ENCODE peak calls at places on chromosomes 3 and 15, in six cellular contexts. J, Q, P, I, S and T are unnamed samples.

GRCh38 chr15:68385671-68386586 is 46.0 kb downstream of the ITGA11 start:
- DNase-seq in J (no peak), Q (no peak), P (peak; percentile 22), I (no peak), S (peak; percentile 9), T (no peak)

GRCh38 chr3:64278631-64279030 is 53.4 kb upstream of the PRICKLE2 start:
- DNase-seq in J (no peak), Q (no peak), P (no peak), I (no peak), S (no peak), T (no peak)

GRCh38 chr15:67067161-67067853 is 1.9 kb downstream of the SMAD3 start:
- DNase-seq in J (no peak), Q (no peak), P (no peak), I (no peak), S (no peak), T (no peak)

GRCh38 chr3:134373942-134374790 is at the start of gene AMOTL2:
- DNase-seq in J (peak; percentile 96), Q (no peak), P (peak; percentile 93), I (no peak), S (peak; percentile 86), T (peak; percentile 84)

GRCh38 chr3:49628249-49628648 is 45.9 kb upstream of the APEH start:
- DNase-seq in J (no peak), Q (no peak), P (no peak), I (no peak), S (no peak), T (no peak)

GRCh38 chr3:30894521-30895289 is at the start of gene GADL1:
- DNase-seq in J (peak; percentile 78), Q (no peak), P (peak; percentile 46), I (no peak), S (no peak), T (no peak)

GRCh38 chr3:65604863-65605526 is 433.7 kb downstream of the MAGI1 start:
- DNase-seq in J (no peak), Q (no peak), P (no peak), I (no peak), S (no peak), T (no peak)

GRCh38 chr15:73483053-73483452 is 40.1 kb downstream of the REC114 start:
- DNase-seq in J (no peak), Q (no peak), P (no peak), I (no peak), S (no peak), T (no peak)

GRCh38 chr3:116927918-116928317 is 218.3 kb downstream of the TUSC7 start:
- DNase-seq in J (no peak), Q (no peak), P (no peak), I (no peak), S (no peak), T (no peak)

GRCh38 chr15:85141601-85142185 is 160.0 kb downstream of the PDE8A start:
- DNase-seq in J (no peak), Q (no peak), P (no peak), I (no peak), S (no peak), T (no peak)

GRCh38 chr3:10259798-10260197 is 11.5 kb downstream of the TATDN2 start:
- DNase-seq in J (no peak), Q (no peak), P (no peak), I (no peak), S (no peak), T (no peak)

GRCh38 chr3:10260211-10260701 is 12.0 kb downstream of the TATDN2 start:
- DNase-seq in J (no peak), Q (no peak), P (no peak), I (no peak), S (no peak), T (no peak)

GRCh38 chr3:10253731-10254130 is 5.5 kb downstream of the TATDN2 start:
- DNase-seq in J (no peak), Q (no peak), P (no peak), I (no peak), S (no peak), T (no peak)

GRCh38 chr3:10259036-10259435 is 10.8 kb downstream of the TATDN2 start:
- DNase-seq in J (no peak), Q (no peak), P (no peak), I (no peak), S (no peak), T (no peak)

GRCh38 chr3:10255835-10256234 is 7.6 kb downstream of the TATDN2 start:
- DNase-seq in J (no peak), Q (no peak), P (no peak), I (no peak), S (no peak), T (no peak)
- H3K36me3 ChIP-seq in J (peaks cover 5% of the 10 kb centered on the region), Q (peaks cover 90% of the 10 kb centered on the region), P (peaks cover 7% of the 10 kb centered on the region), I (peaks cover 30% of the 10 kb centered on the region), S (no peaks in the 10 kb centered on the region), T (peaks cover 2% of the 10 kb centered on the region)

GRCh38 chr3:119463171-119464169 is at the start of gene TMEM39A:
- DNase-seq in J (peak; percentile 100), Q (peak; percentile 94), P (peak; percentile 100), I (peak; percentile 62), S (peak; percentile 100), T (peak; percentile 88)
- TF ChIP-seq CTCF in J (peak; percentile 12), Q (peak; percentile 7), P (peak; percentile 25), I (no peak), S (no peak), T (no peak)

DNA sequence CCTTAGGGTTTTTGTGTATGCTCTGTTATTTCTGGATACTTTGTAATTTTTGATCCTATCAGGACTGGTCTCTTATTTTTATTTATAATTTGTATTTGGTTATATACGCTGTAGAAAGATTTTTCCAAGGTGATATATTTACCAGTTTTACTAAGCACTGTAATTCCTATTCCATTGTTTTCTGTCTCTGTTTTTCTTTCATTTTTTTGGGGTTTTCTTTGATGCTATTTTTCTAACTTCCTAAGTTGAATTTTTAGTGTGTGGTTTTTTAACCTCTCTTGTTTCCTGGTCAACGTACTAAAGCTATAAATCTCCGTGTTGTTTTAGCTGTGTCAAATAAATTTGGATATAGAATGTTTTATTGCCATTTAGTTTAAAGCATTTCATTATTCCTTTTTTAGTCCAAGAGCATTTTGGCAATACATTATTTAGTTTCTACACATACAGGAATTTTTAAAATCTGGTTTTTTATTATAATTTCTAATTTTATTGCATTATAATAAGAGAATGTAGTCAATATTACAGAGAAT is 128.1 kb upstream of the THRB start:
- DNase-seq in J (no peak), Q (no peak), P (no peak), I (no peak), S (no peak), T (no peak)
- H3K4me3 ChIP-seq in J (no peak overlapping the region), Q (no peak overlapping the region), P (no peak overlapping the region), I (no peak overlapping the region), S (no peak overlapping the region), T (no peak overlapping the region)

GRCh38 chr15:65722191-65722590 is 69.9 kb downstream of the DENND4A start:
- DNase-seq in J (no peak), Q (no peak), P (no peak), I (no peak), S (no peak), T (no peak)

GRCh38 chr15:65723786-65724354 is 68.2 kb downstream of the DENND4A start:
- DNase-seq in J (no peak), Q (no peak), P (no peak), I (no peak), S (no peak), T (no peak)

GRCh38 chr15:65724479-65724878 is 67.6 kb downstream of the DENND4A start:
- DNase-seq in J (no peak), Q (no peak), P (no peak), I (no peak), S (no peak), T (no peak)
- H3K36me3 ChIP-seq in J (peaks cover 2% of the 10 kb centered on the region), Q (peaks cover 97% of the 10 kb centered on the region), P (peaks cover 3% of the 10 kb centered on the region), I (no peaks in the 10 kb centered on the region), S (no peaks in the 10 kb centered on the region), T (no peaks in the 10 kb centered on the region)

GRCh38 chr3:128326051-128326823 is 140.5 kb downstream of the DNAJB8 start:
- DNase-seq in J (peak; percentile 4), Q (no peak), P (no peak), I (no peak), S (no peak), T (no peak)
- TF ChIP-seq CTCF in J (no peak), Q (no peak), P (no peak), I (no peak), S (no peak), T (no peak)

DNA sequence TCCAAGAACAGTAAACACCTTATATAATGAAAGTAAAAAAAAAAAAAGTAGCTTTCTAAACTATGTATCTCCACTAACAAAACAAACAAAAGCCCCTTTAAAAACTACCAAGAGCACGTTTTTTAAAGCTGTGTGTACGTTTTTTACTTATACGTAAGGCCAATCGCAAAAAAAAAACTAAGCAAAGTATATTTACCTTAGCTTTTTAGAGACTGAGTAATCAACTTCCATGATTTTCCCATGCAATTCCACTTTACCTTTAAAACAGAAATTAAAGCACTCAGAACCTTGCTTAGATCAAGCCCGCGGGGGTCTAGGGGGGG is 1.9 kb downstream of the IGF2BP2 start:
- DNase-seq in J (no peak), Q (no peak), P (no peak), I (no peak), S (no peak), T (no peak)
- H3K4me3 ChIP-seq in J (peak overlapping the region; percentile 73), Q (peak overlapping the region; percentile 62), P (peak overlapping the region; percentile 54), I (peak overlapping the region; percentile 96), S (peak overlapping the region; percentile 77), T (peak overlapping the region; percentile 95)

GRCh38 chr3:52144034-52144795 is 10.0 kb downstream of the POC1A start:
- DNase-seq in J (peak; percentile 90), Q (peak; percentile 24), P (peak; percentile 84), I (no peak), S (peak; percentile 85), T (peak; percentile 39)
- H3K36me3 ChIP-seq in J (no peaks in the 10 kb centered on the region), Q (peaks cover 21% of the 10 kb centered on the region), P (no peaks in the 10 kb centered on the region), I (peaks cover 32% of the 10 kb centered on the region), S (no peaks in the 10 kb centered on the region), T (no peaks in the 10 kb centered on the region)

GRCh38 chr3:41033956-41034519 is 165.3 kb upstream of the CTNNB1 start:
- DNase-seq in J (no peak), Q (no peak), P (no peak), I (no peak), S (no peak), T (no peak)
- TF ChIP-seq CTCF in J (no peak), Q (no peak), P (no peak), I (peak; percentile 35), S (no peak), T (no peak)